ENCODE peak calls at places on chromosomes 4 and X, in eight cellular contexts. M is AG04450, J is mesothelial cell of epicardium, C is IMR-90, G is progenitor cell of endocrine pancreas, W is left ventricle myocardium inferior, H is nephron progenitor cell, B is HepG2. U is an unnamed sample.

GRCh38 chr4:83241132-83241531 is 43.5 kb downstream of the COQ2 start:
- DNase-seq in B (no peak), G (no peak), C (no peak), W (no peak), M (no peak), H (no peak), J (no peak), U (no peak)

GRCh38 chr4:122150896-122151295 is 1.2 kb upstream of the BLTP1 start:
- DNase-seq in J (no peak), G (no peak), M (no peak), B (no peak), C (no peak), W (no peak), H (no peak), U (no peak)

GRCh38 chrX:7077241-7077909 is 70.1 kb upstream of the STS start:
- DNase-seq in J (no peak), C (no peak), B (no peak), M (no peak), H (no peak), G (no peak), W (no peak), U (no peak)

GRCh38 chrX:53421772-53422090 is 723 bp downstream of the SMC1A start:
- DNase-seq in W (no peak), H (no peak), G (no peak), M (no peak), C (no peak), J (no peak), B (peak; percentile 19), U (no peak)

GRCh38 chr4:138241281-138242075 is 671 bp downstream of the SLC7A11 start:
- DNase-seq in W (no peak), M (no peak), J (peak; percentile 39), C (peak; percentile 38), H (peak; percentile 34), B (no peak), G (no peak), U (no peak)

GRCh38 chrX:74465424-74465823 is 44.1 kb downstream of the SLC16A2 start:
- DNase-seq in H (no peak), C (peak; percentile 9), M (no peak), B (no peak), W (no peak), G (no peak), J (no peak), U (no peak)

GRCh38 chr4:14987054-14987453 is 15.2 kb upstream of the CPEB2 start:
- DNase-seq in C (no peak), M (no peak), H (no peak), J (no peak), W (no peak), G (no peak), B (no peak), U (no peak)

GRCh38 chr4:134320048-134320447 is 118.5 kb upstream of the PABPC4L start:
- DNase-seq in B (no peak), J (no peak), H (no peak), W (no peak), G (no peak), M (no peak), C (peak; percentile 0), U (no peak)

GRCh38 chr4:87266986-87267385 is 46.6 kb upstream of the KLHL8 start:
- DNase-seq in M (no peak), C (no peak), J (no peak), G (no peak), W (no peak), B (no peak), H (no peak), U (no peak)

GRCh38 chr4:122744229-122744628 is 11.7 kb downstream of the BBS12 start:
- DNase-seq in C (peak; percentile 80), M (no peak), J (no peak), G (no peak), B (peak; percentile 51), W (no peak), H (no peak), U (no peak)

GRCh38 chrX:109533631-109534030 is 3.0 kb upstream of the NXT2 start:
- DNase-seq in H (no peak), G (no peak), W (no peak), C (peak; percentile 1), B (no peak), J (no peak), M (no peak), U (no peak)

GRCh38 chr4:159105063-159105414 is 2.2 kb downstream of the RAPGEF2 start:
- DNase-seq in B (no peak), G (no peak), M (no peak), C (peak; percentile 61), W (no peak), J (no peak), H (no peak), U (no peak)

GRCh38 chrX:776529-777230 is 146.1 kb downstream of the SHOX start:
- DNase-seq in W (no peak), G (no peak), C (no peak), H (no peak), M (no peak), B (no peak), J (no peak), U (no peak)

GRCh38 chr4:4673070-4673469 is 131.2 kb upstream of the STX18 start:
- DNase-seq in W (no peak), G (no peak), B (no peak), J (no peak), M (no peak), C (no peak), H (peak; percentile 88), U (peak; percentile 63)

GRCh38 chrX:13029831-13030771 is 14.3 kb downstream of the FAM9C start:
- DNase-seq in C (no peak), B (peak; percentile 35), W (no peak), J (no peak), M (no peak), H (no peak), G (no peak), U (no peak)

GRCh38 chrX:112614640-112615039 is 65.1 kb downstream of the LHFPL1 start:
- DNase-seq in M (no peak), W (no peak), G (no peak), J (no peak), C (peak; percentile 63), H (no peak), B (no peak), U (no peak)

GRCh38 chr4:97900187-97900586 is 243.1 kb downstream of the STPG2 start:
- DNase-seq in J (no peak), H (no peak), G (no peak), B (no peak), M (no peak), C (no peak), W (no peak), U (no peak)
- TF ChIP-seq CTCF in J (no peak), H (no peak), G (no peak), B (no peak), M (no peak), C (no peak), W (no peak), U (no peak)

GRCh38 chr4:47933798-47934197 is 19.4 kb upstream of the NFXL1 start:
- DNase-seq in J (no peak), B (peak; percentile 32), C (peak; percentile 60), H (no peak), M (peak; percentile 23), W (no peak), G (no peak), U (no peak)
- TF ChIP-seq CTCF in J (peak; percentile 74), B (peak; percentile 61), C (peak; percentile 83), H (peak; percentile 59), M (peak; percentile 65), W (peak; percentile 74), G (peak; percentile 77), U (peak; percentile 70)

GRCh38 chr4:3041192-3042142 is 32.9 kb downstream of the HTT-AS start:
- DNase-seq in G (no peak), M (no peak), J (no peak), W (peak; percentile 60), H (no peak), C (peak; percentile 48), B (peak; percentile 55), U (peak; percentile 43)
- TF ChIP-seq CTCF in G (no peak), M (no peak), J (no peak), W (no peak), H (no peak), C (no peak), B (peak; percentile 37), U (no peak)

GRCh38 chrX:102840871-102841705 is 96.0 kb upstream of the RAB40AL start:
- DNase-seq in J (no peak), W (no peak), G (no peak), C (peak; percentile 34), M (no peak), B (no peak), H (no peak), U (no peak)
- TF ChIP-seq CTCF in J (peak; percentile 34), W (no peak), G (no peak), C (peak; percentile 9), M (peak; percentile 13), B (peak; percentile 3), H (no peak), U (peak; percentile 33)

GRCh38 chrX:129759576-129760061 is 20.1 kb upstream of the SASH3 start:
- DNase-seq in J (no peak), B (no peak), G (no peak), W (no peak), M (peak; percentile 51), H (no peak), C (peak; percentile 83), U (no peak)

GRCh38 chrX:129755779-129756650 is 17.2 kb downstream of the XPNPEP2 start:
- DNase-seq in W (no peak), J (no peak), C (no peak), M (no peak), H (peak; percentile 19), B (no peak), G (no peak), U (no peak)

GRCh38 chrX:129749069-129749468 is 10.3 kb downstream of the XPNPEP2 start:
- DNase-seq in G (no peak), H (no peak), M (no peak), B (no peak), J (no peak), W (no peak), C (no peak), U (no peak)

GRCh38 chrX:129750971-129751370 is 12.2 kb downstream of the XPNPEP2 start:
- DNase-seq in G (no peak), H (no peak), C (no peak), B (no peak), J (no peak), W (no peak), M (no peak), U (no peak)

GRCh38 chrX:129754266-129755024 is 15.7 kb downstream of the XPNPEP2 start:
- DNase-seq in B (no peak), C (no peak), M (no peak), J (no peak), W (no peak), G (no peak), H (no peak), U (no peak)
- TF ChIP-seq CTCF in B (peak; percentile 60), C (peak; percentile 26), M (peak; percentile 28), J (peak; percentile 17), W (peak; percentile 12), G (peak; percentile 27), H (peak; percentile 36), U (no peak)

DNA sequence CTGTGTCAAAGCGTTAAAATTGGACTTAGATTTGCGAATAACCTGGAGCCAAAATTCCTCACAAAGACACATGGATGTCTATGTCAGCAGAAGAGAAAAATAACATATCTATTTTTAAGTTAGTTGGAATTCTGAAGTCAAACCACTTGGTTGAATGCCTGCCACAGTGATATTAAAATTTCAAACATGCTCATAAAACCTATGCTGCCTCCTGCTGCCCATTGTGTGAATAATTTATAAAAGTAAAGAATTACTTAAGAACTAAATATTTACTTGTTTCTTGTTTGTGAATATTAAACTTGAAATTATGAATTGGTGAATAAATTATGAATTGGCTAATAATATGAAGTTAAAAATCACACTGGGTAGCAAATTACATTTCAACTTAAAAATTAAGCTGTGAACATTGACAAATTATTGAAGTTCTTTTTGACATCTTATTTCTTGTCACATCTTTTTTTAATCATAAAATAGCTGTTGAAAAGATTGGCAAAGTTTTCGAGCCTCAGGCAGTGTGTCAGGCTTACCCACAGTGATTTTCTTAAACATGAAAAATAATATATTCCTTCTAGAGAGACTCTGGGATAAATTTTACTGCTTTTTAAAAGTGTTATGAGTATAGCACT is 35.4 kb downstream of the FABP2 start:
- DNase-seq in C (peak; percentile 83), H (no peak), W (no peak), J (no peak), B (peak; percentile 32), G (no peak), M (peak; percentile 42), U (no peak)
- TF ChIP-seq CTCF in C (peak; percentile 70), H (peak; percentile 39), W (peak; percentile 75), J (peak; percentile 84), B (peak; percentile 27), G (peak; percentile 68), M (peak; percentile 65), U (peak; percentile 79)

U was measured in glutamatergic neuron.